ENCODE peak calls at places on chromosome 9, in four cellular contexts. Y is thoracic aorta; L is CD8-positive, alpha-beta memory T cell; D is psoas muscle. A is an unnamed sample.

GRCh38 chr9:6703898-6704639 is 53.7 kb upstream of the KDM4C start:
- DNase-seq in Y (no peak), L (peak; percentile 78), D (peak; percentile 87), A (peak; percentile 62)

GRCh38 chr9:22136446-22137140 is 127.5 kb upstream of the CDKN2B start:
- DNase-seq in Y (no peak), L (no peak), D (no peak), A (no peak)

GRCh38 chr9:19901586-19901985 is 112.7 kb upstream of the SLC24A2 start:
- DNase-seq in Y (no peak), L (no peak), D (no peak), A (no peak)

GRCh38 chr9:96646081-96646991 is 8.8 kb downstream of the PRXL2C start:
- DNase-seq in Y (no peak), L (no peak), D (peak; percentile 62), A (no peak)

GRCh38 chr9:120668399-120668798 is 45.9 kb downstream of the MEGF9 start:
- DNase-seq in Y (no peak), L (no peak), D (no peak), A (no peak)

GRCh38 chr9:15136646-15137045 is 170.4 kb downstream of the TTC39B start:
- DNase-seq in Y (no peak), L (no peak), D (no peak), A (no peak)

GRCh38 chr9:129989740-129990139 is 53.2 kb downstream of the FNBP1 start:
- DNase-seq in Y (no peak), L (no peak), D (no peak), A (no peak)

GRCh38 chr9:98130576-98131228 is 11.7 kb upstream of the TRIM14 start:
- DNase-seq in Y (no peak), L (no peak), D (no peak), A (no peak)

GRCh38 chr9:31084331-31084730 is 1300.1 kb upstream of the ACO1 start:
- DNase-seq in Y (no peak), L (no peak), D (no peak), A (no peak)

GRCh38 chr9:133572821-133573361 is 36.3 kb downstream of the FAM163B start:
- DNase-seq in Y (no peak), L (no peak), D (peak; percentile 56), A (peak; percentile 77)

GRCh38 chr9:129473523-129474244 is 147.2 kb downstream of the C9orf50 start:
- DNase-seq in Y (no peak), L (no peak), D (peak; percentile 58), A (no peak)

GRCh38 chr9:2015581-2016410 is 649 bp downstream of the SMARCA2 start:
- DNase-seq in Y (peak; percentile 7), L (peak; percentile 45), D (peak; percentile 60), A (peak; percentile 29)

DNA sequence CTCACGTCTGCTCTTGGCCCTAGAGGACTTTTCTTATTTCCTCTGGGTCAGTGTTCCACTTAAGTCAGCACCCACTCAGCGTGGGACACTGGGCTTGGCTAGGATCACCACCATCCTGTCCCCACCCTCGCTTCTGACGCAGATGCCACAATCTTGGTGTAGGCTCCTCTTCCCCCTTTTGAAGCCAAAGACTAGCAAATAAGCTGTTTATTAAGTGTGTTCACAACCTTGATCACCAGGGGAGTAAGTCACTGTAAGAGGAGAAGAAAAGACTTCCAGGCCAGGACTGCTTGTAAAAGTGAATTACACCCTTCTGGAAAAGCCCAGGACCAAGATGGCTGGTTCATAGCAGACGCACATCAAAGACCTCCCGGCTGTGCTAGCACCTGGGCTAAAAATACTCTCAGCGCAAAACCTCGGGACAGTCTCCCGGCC is 69.6 kb downstream of the RAPGEF1 start:
- DNase-seq in Y (peak; percentile 18), L (no peak), D (no peak), A (no peak)
- H3K4me1 ChIP-seq in Y (peaks cover 63% of the 10 kb centered on the region), L (peaks cover 76% of the 10 kb centered on the region), D (peaks cover 83% of the 10 kb centered on the region), A (peaks cover 9% of the 10 kb centered on the region)

DNA sequence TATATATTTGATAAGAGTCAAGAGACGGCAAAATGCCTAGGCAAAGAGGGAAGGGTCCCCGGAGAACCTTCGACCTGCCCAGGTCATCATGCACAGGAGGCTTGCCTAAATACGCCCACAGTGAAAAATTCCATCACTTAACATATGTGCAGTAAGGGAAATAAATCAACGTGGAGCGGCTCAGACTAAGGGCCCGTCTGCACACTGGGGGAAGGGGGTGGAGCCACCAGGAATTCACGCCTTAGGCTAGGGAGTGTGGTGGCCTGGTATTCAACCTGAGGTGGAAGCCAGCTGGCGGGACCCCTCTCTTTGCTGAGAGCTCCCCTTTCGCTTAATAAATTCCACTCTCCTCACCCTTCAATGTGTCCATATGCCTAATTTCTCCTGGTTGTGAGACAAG is 8.3 kb downstream of the PTBP3 start:
- DNase-seq in Y (no peak), L (no peak), D (no peak), A (no peak)
- H3K9me3 ChIP-seq in Y (no peaks in the 10 kb centered on the region), L (no peaks in the 10 kb centered on the region), D (no peaks in the 10 kb centered on the region), A (no peaks in the 10 kb centered on the region)

DNA sequence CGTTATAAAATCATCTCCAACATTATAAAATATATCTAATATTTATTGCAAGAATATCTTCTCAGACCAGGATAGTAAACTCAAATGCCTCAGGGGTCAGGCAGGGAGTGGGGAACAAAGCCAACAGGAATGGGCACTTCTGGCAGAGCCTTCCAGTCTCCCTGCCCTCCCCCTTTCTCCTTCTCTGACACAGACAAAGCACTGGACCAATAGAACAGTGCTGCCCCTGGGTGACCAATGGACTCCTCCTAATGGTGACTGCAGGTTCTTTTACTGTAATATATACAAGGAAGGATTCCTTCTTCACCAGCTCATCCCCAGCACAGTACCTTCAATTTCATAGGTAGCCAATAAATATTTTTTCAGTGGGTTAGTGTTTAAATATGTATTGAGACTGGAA is 31.1 kb upstream of the MAMDC2 start:
- DNase-seq in Y (no peak), L (no peak), D (no peak), A (no peak)
- H3K4me1 ChIP-seq in Y (peaks cover 6% of the 10 kb centered on the region), L (no peaks in the 10 kb centered on the region), D (no peaks in the 10 kb centered on the region), A (no peaks in the 10 kb centered on the region)

GRCh38 chr9:91929331-91929730 is 20.7 kb downstream of the ROR2 start:
- DNase-seq in Y (no peak), L (no peak), D (no peak), A (no peak)
- H3K9me3 ChIP-seq in Y (peaks cover 29% of the 10 kb centered on the region), L (peaks cover 9% of the 10 kb centered on the region), D (peaks cover 19% of the 10 kb centered on the region), A (no peaks in the 10 kb centered on the region)

GRCh38 chr9:128082173-128082572 is 14.1 kb downstream of the SLC25A25 start:
- DNase-seq in Y (no peak), L (no peak), D (no peak), A (peak; percentile 42)
- H3K4me1 ChIP-seq in Y (peaks cover 19% of the 10 kb centered on the region), L (peaks cover 22% of the 10 kb centered on the region), D (peaks cover 38% of the 10 kb centered on the region), A (peaks cover 19% of the 10 kb centered on the region)

GRCh38 chr9:111566234-111566633 is 33.2 kb downstream of the PTGR1 start:
- DNase-seq in Y (no peak), L (no peak), D (no peak), A (no peak)
- H3K9me3 ChIP-seq in Y (peaks cover 8% of the 10 kb centered on the region), L (peaks cover 7% of the 10 kb centered on the region), D (no peaks in the 10 kb centered on the region), A (no peaks in the 10 kb centered on the region)

DNA sequence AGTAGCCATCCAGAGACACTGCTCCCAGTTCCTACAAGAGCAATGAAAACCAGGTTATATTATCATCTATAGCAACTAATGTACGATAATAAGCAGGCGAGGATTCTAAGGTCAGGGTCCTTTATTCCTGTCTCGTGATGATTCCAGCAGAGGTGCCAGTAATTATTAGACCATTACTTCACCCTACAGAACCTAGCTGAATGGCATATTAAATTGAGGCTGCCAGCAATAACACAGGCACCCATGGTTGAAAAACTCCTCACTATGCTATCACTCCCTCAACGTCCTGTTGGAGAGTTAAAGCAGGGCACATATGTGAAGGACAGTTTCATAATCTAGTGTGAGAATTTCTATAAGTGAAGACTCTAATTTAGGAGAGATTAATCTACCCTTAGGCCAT is 29.7 kb downstream of the DCAF12 start:
- DNase-seq in Y (no peak), L (no peak), D (no peak), A (no peak)
- H3K4me1 ChIP-seq in Y (no peaks in the 10 kb centered on the region), L (no peaks in the 10 kb centered on the region), D (no peaks in the 10 kb centered on the region), A (no peaks in the 10 kb centered on the region)

GRCh38 chr9:114034176-114034575 is 43.9 kb downstream of the AMBP start:
- DNase-seq in Y (no peak), L (no peak), D (no peak), A (no peak)
- H3K9me3 ChIP-seq in Y (no peaks in the 10 kb centered on the region), L (no peaks in the 10 kb centered on the region), D (no peaks in the 10 kb centered on the region), A (no peaks in the 10 kb centered on the region)

A was measured in prostate gland.